ENCODE peak calls at places on chromosomes 4 and X, in seven cellular contexts. A is stimulated activated CD8-positive, alpha-beta memory T cell treated with anti-CD3 and anti-CD28 coated beads, Interleukin-4, amount 100 ng/mL, for 1 hour; Z is retinal pigment epithelial cell; H is thyroid gland; T is AG10803; Q is GM19239; O is EL. N is an unnamed sample.

GRCh38 chrX:139199945-139200344 is 330.6 kb upstream of the F9 start:
- DNase-seq in A (no peak), Z (no peak), H (no peak), T (no peak), Q (no peak), O (no peak), N (no peak)

GRCh38 chr4:7111441-7111840 is 43.6 kb upstream of the GRPEL1 start:
- DNase-seq in A (no peak), Z (no peak), H (peak; percentile 73), T (no peak), Q (no peak), O (no peak), N (no peak)

GRCh38 chr4:10893417-10893816 is 208.8 kb upstream of the CLNK start:
- DNase-seq in A (no peak), Z (no peak), H (no peak), T (no peak), Q (no peak), O (no peak), N (no peak)

GRCh38 chr4:48538358-48538757 is 48.3 kb downstream of the ZAR1 start:
- DNase-seq in A (no peak), Z (no peak), H (no peak), T (no peak), Q (no peak), O (no peak), N (no peak)

GRCh38 chr4:140103676-140104075 is 50.3 kb downstream of the MAML3 start:
- DNase-seq in A (no peak), Z (no peak), H (no peak), T (peak; percentile 77), Q (no peak), O (peak; percentile 53), N (peak; percentile 28)

GRCh38 chrX:83469551-83469950 is 38.5 kb upstream of the POU3F4 start:
- DNase-seq in A (no peak), Z (no peak), H (peak; percentile 13), T (no peak), Q (no peak), O (no peak), N (no peak)

GRCh38 chr4:78569291-78569821 is 17.8 kb downstream of the ANXA3 start:
- DNase-seq in A (no peak), Z (peak; percentile 76), H (no peak), T (peak; percentile 87), Q (no peak), O (peak; percentile 87), N (no peak)

GRCh38 chrX:23312136-23312535 is 22.5 kb upstream of the PTCHD1 start:
- DNase-seq in A (no peak), Z (no peak), H (no peak), T (no peak), Q (no peak), O (no peak), N (no peak)

GRCh38 chrX:28668303-28668702 is 81.1 kb downstream of the IL1RAPL1 start:
- DNase-seq in A (no peak), Z (no peak), H (no peak), T (no peak), Q (no peak), O (no peak), N (no peak)

GRCh38 chr4:5654791-5655190 is 53.6 kb downstream of the EVC2 start:
- DNase-seq in A (no peak), Z (no peak), H (no peak), T (no peak), Q (no peak), O (no peak), N (no peak)

GRCh38 chr4:161498155-161498554 is 665.6 kb downstream of the FSTL5 start:
- DNase-seq in A (no peak), Z (no peak), H (no peak), T (no peak), Q (no peak), O (no peak), N (no peak)

GRCh38 chr4:38967260-38968095 is 64.7 kb downstream of the TMEM156 start:
- DNase-seq in A (no peak), Z (peak; percentile 65), H (no peak), T (peak; percentile 99), Q (no peak), O (peak; percentile 89), N (no peak)